ENCODE peak calls at places on chromosomes 3 and 15, in six cellular contexts. X, J, Y, A, E and K are unnamed samples.

GRCh38 chr3:33146791-33147445 is 33.1 kb downstream of the CRTAP start:
- DNase-seq in X (peak), J (no peak), Y (no peak), A (no peak), E (no peak), K (no peak)

GRCh38 chr3:30282052-30282708 is 324.2 kb upstream of the TGFBR2 start:
- DNase-seq in X (peak), J (no peak), Y (no peak), A (no peak), E (no peak), K (no peak)

GRCh38 chr3:146099316-146099715 is 61.7 kb downstream of the PLOD2 start:
- DNase-seq in X (no peak), J (no peak), Y (no peak), A (no peak), E (no peak), K (no peak)

GRCh38 chr3:8567784-8568575 is 66.4 kb downstream of the LMCD1 start:
- DNase-seq in X (no peak), J (no peak), Y (no peak), A (no peak), E (no peak), K (no peak)

GRCh38 chr3:54274607-54275006 is 152.3 kb downstream of the CACNA2D3 start:
- DNase-seq in X (no peak), J (no peak), Y (no peak), A (no peak), E (no peak), K (no peak)

GRCh38 chr3:114775395-114775794 is 371.7 kb downstream of the ZBTB20 start:
- DNase-seq in X (no peak), J (no peak), Y (no peak), A (no peak), E (no peak), K (no peak)

GRCh38 chr3:31054032-31054431 is 159.6 kb upstream of the GADL1 start:
- DNase-seq in X (no peak), J (no peak), Y (no peak), A (no peak), E (no peak), K (no peak)

GRCh38 chr3:33717616-33717865 is 513 bp downstream of the CLASP2 start:
- DNase-seq in X (no peak), J (no peak), Y (peak), A (peak), E (peak), K (peak)

GRCh38 chr3:141370065-141370533 is 1.8 kb downstream of the ZBTB38 start:
- DNase-seq in X (peak), J (peak), Y (no peak), A (peak), E (peak), K (peak)

GRCh38 chr3:45565341-45565740 is 29.2 kb upstream of the LIMD1 start:
- DNase-seq in X (no peak), J (no peak), Y (no peak), A (no peak), E (no peak), K (no peak)

GRCh38 chr15:75178171-75178937 is 23.3 kb upstream of the C15orf39 start:
- DNase-seq in X (no peak), J (no peak), Y (peak), A (no peak), E (peak), K (peak)

GRCh38 chr3:172787746-172788145 is 37.2 kb downstream of the ECT2 start:
- DNase-seq in X (peak), J (no peak), Y (no peak), A (no peak), E (no peak), K (no peak)

GRCh38 chr3:13338996-13339395 is 81.1 kb downstream of the NUP210 start:
- DNase-seq in X (no peak), J (no peak), Y (no peak), A (no peak), E (no peak), K (no peak)

GRCh38 chr15:37143351-37143750 is 43.0 kb upstream of the MEIS2 start:
- DNase-seq in X (no peak), J (no peak), Y (no peak), A (no peak), E (no peak), K (no peak)

GRCh38 chr3:69485489-69485888 is 99.6 kb upstream of the FRMD4B start:
- DNase-seq in X (no peak), J (no peak), Y (no peak), A (no peak), E (no peak), K (no peak)

GRCh38 chr15:84605225-84605882 is 4.5 kb downstream of the ZSCAN2 start:
- DNase-seq in X (no peak), J (no peak), Y (no peak), A (no peak), E (no peak), K (no peak)

GRCh38 chr15:60580650-60581415 is 101.9 kb upstream of the ICE2 start:
- DNase-seq in X (no peak), J (no peak), Y (no peak), A (no peak), E (no peak), K (no peak)

GRCh38 chr3:134300520-134300919 is 49.9 kb upstream of the RYK start:
- DNase-seq in X (no peak), J (no peak), Y (no peak), A (no peak), E (no peak), K (no peak)

GRCh38 chr3:42654331-42655201 is 1.1 kb downstream of the ZBTB47 start:
- DNase-seq in X (peak), J (no peak), Y (peak), A (no peak), E (no peak), K (peak)

GRCh38 chr3:13013151-13013561 is 60.1 kb downstream of the IQSEC1 start:
- DNase-seq in X (no peak), J (no peak), Y (no peak), A (no peak), E (peak), K (no peak)

GRCh38 chr3:149717391-149718056 is 34.8 kb downstream of the COMMD2 start:
- DNase-seq in X (peak), J (no peak), Y (no peak), A (no peak), E (no peak), K (peak)

GRCh38 chr15:52112203-52112750 is 298 bp downstream of the BCL2L10 start:
- DNase-seq in X (peak), J (peak), Y (peak), A (peak), E (no peak), K (peak)

GRCh38 chr3:128559486-128560225 is 66.7 kb upstream of the GATA2 start:
- DNase-seq in X (peak), J (no peak), Y (no peak), A (no peak), E (no peak), K (no peak)

GRCh38 chr15:31435891-31436628 is 109.4 kb downstream of the KLF13 start:
- DNase-seq in X (no peak), J (no peak), Y (peak), A (no peak), E (no peak), K (peak)

GRCh38 chr15:62459875-62460274 is 294.8 kb upstream of the C2CD4B start:
- DNase-seq in X (no peak), J (no peak), Y (no peak), A (no peak), E (no peak), K (no peak)

GRCh38 chr3:188788621-188789081 is 383.1 kb upstream of the TPRG1 start:
- DNase-seq in X (peak), J (no peak), Y (no peak), A (peak), E (no peak), K (no peak)

GRCh38 chr3:141056716-141057115 is 5.6 kb downstream of the SPSB4 start:
- DNase-seq in X (no peak), J (no peak), Y (no peak), A (no peak), E (no peak), K (no peak)

GRCh38 chr15:71295242-71296031 is 180.2 kb downstream of the THSD4 start:
- DNase-seq in X (peak), J (no peak), Y (no peak), A (no peak), E (peak), K (peak)

GRCh38 chr15:68492855-68493254 is 60.9 kb upstream of the ITGA11 start:
- DNase-seq in X (no peak), J (no peak), Y (no peak), A (no peak), E (no peak), K (no peak)

GRCh38 chr15:22811640-22812039 is 25.2 kb downstream of the NIPA1 start:
- DNase-seq in X (no peak), J (no peak), Y (peak), A (no peak), E (peak), K (peak)

GRCh38 chr15:68278345-68279217 is 1.0 kb downstream of the FEM1B start:
- DNase-seq in X (peak), J (no peak), Y (no peak), A (no peak), E (peak), K (peak)

GRCh38 chr15:40307421-40308165 is at the start of gene PLCB2:
- DNase-seq in X (no peak), J (peak), Y (peak), A (no peak), E (peak), K (peak)